ENCODE peak calls at places on chromosomes 5 and 9, in four cellular contexts. D is endodermal cell, O is HepG2, Q is PC-3. P is an unnamed sample.

GRCh38 chr5:53167836-53168235 is 58.3 kb upstream of the MOCS2 start:
- DNase-seq in Q (no peak), O (no peak), D (no peak), P (peak; percentile 84)

GRCh38 chr5:156589104-156589858 is 260.8 kb upstream of the PPP1R2B start:
- DNase-seq in O (no peak), D (no peak), Q (no peak), P (no peak)

GRCh38 chr5:34789021-34789531 is 49.9 kb upstream of the TTC23L start:
- DNase-seq in Q (no peak), D (no peak), O (no peak), P (peak; percentile 70)

GRCh38 chr5:6766558-6767191 is 53.4 kb downstream of the TENT4A start:
- DNase-seq in O (no peak), D (no peak), Q (peak; percentile 100), P (peak; percentile 96)

GRCh38 chr9:105064248-105065118 is 136.5 kb upstream of the ABCA1 start:
- DNase-seq in O (peak; percentile 96), Q (peak; percentile 77), D (peak; percentile 65), P (peak; percentile 95)

GRCh38 chr5:113489299-113489698 is 1.0 kb upstream of the MCC start:
- DNase-seq in O (peak; percentile 57), D (no peak), Q (peak; percentile 97), P (no peak)

GRCh38 chr9:107782381-107782780 is 292.8 kb upstream of the KLF4 start:
- DNase-seq in Q (no peak), O (no peak), D (no peak), P (no peak)

GRCh38 chr9:111691686-111692329 is 30.4 kb downstream of the GNG10 start:
- DNase-seq in O (peak; percentile 52), Q (peak; percentile 58), D (no peak), P (no peak)

GRCh38 chr9:92610470-92611420 is 59.2 kb downstream of the IPPK start:
- DNase-seq in Q (no peak), D (no peak), O (no peak), P (no peak)

GRCh38 chr9:133619791-133620190 is 10.6 kb upstream of the FAM163B start:
- DNase-seq in O (no peak), D (no peak), Q (no peak), P (no peak)

GRCh38 chr9:89455356-89455824 is 42.5 kb downstream of the SEMA4D start:
- DNase-seq in D (no peak), O (no peak), Q (no peak), P (no peak)

GRCh38 chr9:117545846-117546245 is 131.0 kb upstream of the ASTN2 start:
- DNase-seq in O (no peak), Q (no peak), D (no peak), P (no peak)

GRCh38 chr9:104993291-104993963 is 65.5 kb upstream of the ABCA1 start:
- DNase-seq in D (peak; percentile 91), Q (no peak), O (peak; percentile 63), P (peak; percentile 98)

GRCh38 chr5:126877011-126877410 is 100.1 kb downstream of the LMNB1 start:
- DNase-seq in D (no peak), O (no peak), Q (no peak), P (no peak)

GRCh38 chr5:97528941-97529340 is 345.9 kb upstream of the RIOK2 start:
- DNase-seq in D (no peak), Q (peak; percentile 39), O (no peak), P (no peak)

GRCh38 chr5:80414113-80414512 is 6.2 kb downstream of the ZFYVE16 start:
- DNase-seq in O (no peak), Q (no peak), D (no peak), P (no peak)

GRCh38 chr5:64166201-64166959 is 737 bp downstream of the RNF180 start:
- DNase-seq in D (no peak), Q (peak; percentile 34), O (no peak), P (peak; percentile 28)

GRCh38 chr9:36207546-36208012 is 16.9 kb downstream of the CLTA start:
- DNase-seq in Q (peak; percentile 34), O (peak; percentile 53), D (no peak), P (no peak)

GRCh38 chr5:79845448-79846197 is 145.4 kb downstream of the MTX3 start:
- DNase-seq in D (peak; percentile 22), O (no peak), Q (peak; percentile 25), P (no peak)

GRCh38 chr5:62653864-62654575 is 75.4 kb downstream of the LRRC70 start:
- DNase-seq in Q (no peak), D (no peak), O (no peak), P (no peak)

GRCh38 chr5:45484781-45485180 is 211.4 kb downstream of the HCN1 start:
- DNase-seq in D (no peak), O (no peak), Q (no peak), P (no peak)

GRCh38 chr5:13359326-13359725 is 585.2 kb downstream of the DNAH5 start:
- DNase-seq in Q (peak; percentile 89), D (no peak), O (no peak), P (no peak)

GRCh38 chr5:5069851-5070250 is 70.3 kb upstream of the ADAMTS16 start:
- DNase-seq in O (no peak), Q (no peak), D (no peak), P (no peak)

GRCh38 chr5:42250-42649 is 49.7 kb upstream of the PLEKHG4B start:
- DNase-seq in Q (peak; percentile 66), D (peak; percentile 84), O (no peak), P (no peak)

GRCh38 chr5:34656001-34656699 is at the start of gene RAI14:
- DNase-seq in D (peak; percentile 93), O (peak; percentile 41), Q (peak; percentile 86), P (peak; percentile 77)

GRCh38 chr5:171386861-171387254 is 791 bp upstream of the NPM1 start:
- DNase-seq in D (peak; percentile 66), O (no peak), Q (no peak), P (no peak)

GRCh38 chr5:113161806-113162205 is 185.2 kb downstream of the DCP2 start:
- DNase-seq in Q (no peak), O (no peak), D (no peak), P (peak; percentile 25)

GRCh38 chr5:153938131-153938842 is 100.4 kb downstream of the FAM114A2 start:
- DNase-seq in Q (no peak), D (no peak), O (no peak), P (no peak)

GRCh38 chr9:114503009-114503408 is 2.3 kb downstream of the WHRN start:
- DNase-seq in D (no peak), Q (peak; percentile 11), O (no peak), P (no peak)

GRCh38 chr9:113205449-113206247 is 15.4 kb downstream of the FKBP15 start:
- DNase-seq in Q (no peak), O (no peak), D (no peak), P (no peak)

GRCh38 chr9:133830310-133830709 is 92.2 kb upstream of the SARDH start:
- DNase-seq in O (no peak), D (no peak), Q (no peak), P (no peak)

DNA sequence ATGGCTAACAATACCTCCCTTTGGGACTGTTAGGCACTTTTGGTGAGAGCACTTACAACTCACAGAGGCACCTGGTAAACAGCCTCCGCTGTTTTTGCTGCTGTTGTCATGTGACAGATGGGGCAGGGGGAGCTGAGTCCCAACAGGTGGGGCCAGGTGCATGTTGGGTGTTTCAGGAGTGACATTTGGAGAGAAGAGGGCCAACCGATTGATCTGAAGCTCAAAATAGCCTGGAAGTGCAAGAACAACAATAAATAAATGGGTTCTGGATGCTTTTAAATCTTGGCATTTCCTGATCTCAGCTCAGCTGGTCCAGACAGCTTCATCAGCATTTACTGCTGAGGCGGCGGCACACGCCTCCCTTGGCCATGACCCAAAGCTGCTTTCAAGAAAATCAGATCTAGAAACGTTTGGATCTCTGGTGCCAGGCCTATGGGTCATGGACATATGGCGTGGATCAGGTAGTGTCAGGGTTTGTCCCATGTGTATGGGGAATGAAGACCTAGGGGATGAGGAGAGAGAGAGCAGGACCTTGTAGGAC is 70.5 kb downstream of the PPARGC1B start:
- DNase-seq in O (no peak), Q (no peak), D (no peak), P (no peak)
- H3K4me1 ChIP-seq in O (peaks cover 23% of the 10 kb centered on the region), Q (peaks cover 17% of the 10 kb centered on the region), D (peaks cover 9% of the 10 kb centered on the region), P (peaks cover 4% of the 10 kb centered on the region)

DNA sequence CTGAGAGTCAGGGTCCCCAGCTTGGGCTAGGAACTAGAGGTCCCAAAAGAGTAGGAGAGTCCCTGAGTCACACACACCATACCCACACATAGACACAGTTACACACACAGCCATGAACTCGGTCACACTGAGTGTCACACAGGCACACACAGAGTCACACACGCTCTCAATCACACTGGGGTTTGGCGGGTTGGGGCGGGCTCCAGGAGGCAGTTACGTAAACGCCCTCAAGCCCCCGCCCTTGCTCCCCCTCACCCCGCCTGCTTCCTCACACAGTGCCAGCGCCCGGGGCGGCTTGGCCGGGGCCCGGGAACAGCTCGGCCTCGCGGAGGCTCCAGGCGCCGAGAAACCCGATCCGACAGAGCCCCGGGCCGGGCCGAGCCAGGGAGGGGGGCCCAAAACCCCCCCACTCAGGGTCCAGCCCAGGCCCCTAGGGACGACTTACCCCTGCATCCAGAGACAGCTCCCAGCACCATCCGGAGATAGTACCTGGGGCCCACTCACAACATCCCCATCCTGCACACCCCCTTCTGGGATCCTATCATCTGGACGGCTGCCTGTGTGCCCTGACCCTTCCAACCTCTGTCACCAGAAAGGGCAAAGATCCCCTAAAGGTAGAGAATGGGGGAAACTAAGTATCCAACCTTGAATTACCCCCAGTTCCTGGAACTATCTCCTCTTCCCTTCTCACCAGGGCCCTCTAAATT is 3.5 kb upstream of the CNTFR start:
- DNase-seq in D (peak; percentile 76), O (no peak), Q (peak; percentile 12), P (peak; percentile 85)
- H3K27me3 ChIP-seq in D (peaks cover 74% of the 10 kb centered on the region), O (peaks cover 14% of the 10 kb centered on the region), Q (peaks cover 35% of the 10 kb centered on the region), P (peaks cover 42% of the 10 kb centered on the region)

DNA sequence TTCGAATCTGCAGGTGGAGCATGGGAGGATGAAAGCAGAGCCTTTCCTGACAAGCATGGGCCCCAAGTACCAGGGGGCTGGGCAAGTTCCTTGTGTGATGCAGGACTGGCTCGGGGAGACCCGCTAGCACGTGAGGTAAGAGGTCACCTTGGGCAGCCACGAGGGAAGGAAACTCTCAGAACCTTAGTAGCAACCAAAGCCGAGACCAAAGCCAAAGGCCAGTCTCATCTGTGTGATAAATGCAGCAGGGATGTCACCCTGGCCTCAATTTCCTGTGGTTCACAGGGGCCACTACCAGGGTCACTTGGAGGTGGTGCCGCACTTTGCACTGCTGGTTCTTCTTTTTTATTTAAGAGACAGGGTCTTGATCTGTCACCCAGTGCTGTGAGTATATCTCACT is 39.5 kb downstream of the PRRT1B start:
- DNase-seq in Q (no peak), O (no peak), D (no peak), P (no peak)
- H3K36me3 ChIP-seq in Q (no peaks in the 10 kb centered on the region), O (peaks cover 60% of the 10 kb centered on the region), D (peaks cover 21% of the 10 kb centered on the region), P (peaks cover 87% of the 10 kb centered on the region)

GRCh38 chr5:17436345-17436744 is 61.7 kb upstream of the TAF11L2 start:
- DNase-seq in Q (no peak), O (no peak), D (no peak), P (no peak)

GRCh38 chr5:17439956-17440355 is 58.1 kb upstream of the TAF11L2 start:
- DNase-seq in Q (no peak), D (no peak), O (no peak), P (no peak)

GRCh38 chr5:17434982-17435381 is 63.0 kb upstream of the TAF11L2 start:
- DNase-seq in Q (no peak), O (no peak), D (no peak), P (no peak)

GRCh38 chr5:17438027-17438426 is 60.0 kb upstream of the TAF11L2 start:
- DNase-seq in Q (no peak), O (no peak), D (no peak), P (no peak)

DNA sequence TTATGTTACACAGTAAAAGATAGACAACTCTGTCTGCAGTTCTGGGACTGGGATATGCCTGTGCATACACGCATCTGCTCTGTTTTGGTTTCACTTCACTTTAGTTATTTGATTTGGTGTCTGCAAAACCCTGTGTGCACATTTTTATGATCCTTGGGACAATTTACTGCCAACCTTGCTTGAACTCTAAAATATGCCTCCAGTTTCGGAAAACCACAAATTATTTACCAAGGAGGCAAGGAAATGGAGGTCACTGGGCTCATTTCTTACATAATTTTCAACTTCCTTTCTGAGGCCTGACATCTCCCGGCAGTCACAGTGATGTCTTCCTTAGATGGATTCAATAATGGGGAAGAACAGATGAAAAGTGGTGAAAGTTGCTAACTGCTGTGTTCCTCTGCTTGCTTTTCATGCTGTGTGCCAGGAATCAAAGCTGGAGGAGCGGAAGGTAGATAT is 61.2 kb upstream of the TAF11L2 start:
- DNase-seq in Q (no peak), D (no peak), O (no peak), P (peak; percentile 28)
- H3K4me1 ChIP-seq in Q (no peaks in the 10 kb centered on the region), D (peaks cover 3% of the 10 kb centered on the region), O (no peaks in the 10 kb centered on the region), P (no peaks in the 10 kb centered on the region)